ENCODE peak calls at places on chromosomes 7 and 10, in seven cellular contexts. I, L, Y, A, D, R and T are unnamed samples.

GRCh38 chr7:46444266-46444665 is 523.2 kb upstream of the IGFBP3 start:
- DNase-seq in I (no peak), L (no peak), Y (no peak), A (no peak), D (no peak), R (no peak), T (no peak)

GRCh38 chr10:50992972-50993766 is 81.1 kb upstream of the PRKG1 start:
- DNase-seq in I (peak), L (no peak), Y (peak), A (peak), D (no peak), R (no peak), T (peak)

GRCh38 chr7:155692317-155692716 is 47.9 kb downstream of the RBM33 start:
- DNase-seq in I (peak), L (no peak), Y (no peak), A (no peak), D (no peak), R (no peak), T (no peak)

GRCh38 chr7:116569737-116570136 is 44.9 kb downstream of the CAV1 start:
- DNase-seq in I (no peak), L (no peak), Y (peak), A (no peak), D (no peak), R (no peak), T (peak)

GRCh38 chr7:112399501-112399900 is 50.8 kb upstream of the IFRD1 start:
- DNase-seq in I (no peak), L (no peak), Y (no peak), A (no peak), D (no peak), R (no peak), T (peak)

GRCh38 chr10:58963723-58964124 is 212.7 kb upstream of the PHYHIPL start:
- DNase-seq in I (peak), L (peak), Y (no peak), A (peak), D (no peak), R (peak), T (no peak)

GRCh38 chr10:23702977-23703414 is 264.1 kb downstream of the OTUD1 start:
- DNase-seq in I (peak), L (peak), Y (peak), A (peak), D (peak), R (peak), T (peak)

GRCh38 chr7:10889266-10889898 is 84.3 kb upstream of the PHF14 start:
- DNase-seq in I (peak), L (peak), Y (peak), A (peak), D (peak), R (no peak), T (peak)

GRCh38 chr10:101070098-101070497 is 8.3 kb downstream of the KAZALD1 start:
- DNase-seq in I (no peak), L (no peak), Y (no peak), A (no peak), D (no peak), R (no peak), T (no peak)

GRCh38 chr10:43196981-43197833 is 59.0 kb downstream of the CSGALNACT2 start:
- DNase-seq in I (no peak), L (no peak), Y (no peak), A (peak), D (no peak), R (no peak), T (no peak)

GRCh38 chr10:21184216-21184615 is 287.1 kb upstream of the NEBL start:
- DNase-seq in I (no peak), L (no peak), Y (peak), A (no peak), D (peak), R (no peak), T (no peak)

GRCh38 chr10:55629792-55630490 is 731.1 kb downstream of the ZWINT start:
- DNase-seq in I (peak), L (peak), Y (peak), A (peak), D (no peak), R (peak), T (peak)

GRCh38 chr10:131149586-131149985 is 161.9 kb downstream of the TCERG1L start:
- DNase-seq in I (no peak), L (no peak), Y (no peak), A (no peak), D (no peak), R (no peak), T (no peak)

GRCh38 chr7:136911362-136911761 is 42.9 kb downstream of the CHRM2 start:
- DNase-seq in I (peak), L (no peak), Y (peak), A (peak), D (peak), R (no peak), T (peak)

GRCh38 chr7:122217125-122217524 is 73.1 kb upstream of the AASS start:
- DNase-seq in I (no peak), L (no peak), Y (peak), A (no peak), D (peak), R (no peak), T (no peak)

GRCh38 chr7:13904689-13905088 is 84.8 kb downstream of the ETV1 start:
- DNase-seq in I (no peak), L (no peak), Y (peak), A (no peak), D (peak), R (no peak), T (peak)

GRCh38 chr7:121395494-121395960 is 581 bp downstream of the FAM3C start:
- DNase-seq in I (peak), L (no peak), Y (peak), A (peak), D (peak), R (no peak), T (peak)

GRCh38 chr10:119735451-119735850 is 9.6 kb downstream of the INPP5F start:
- DNase-seq in I (peak), L (no peak), Y (no peak), A (no peak), D (no peak), R (no peak), T (no peak)

GRCh38 chr10:89702121-89702480 is 711 bp downstream of the KIF20B start:
- DNase-seq in I (no peak), L (no peak), Y (peak), A (no peak), D (no peak), R (no peak), T (peak)

GRCh38 chr10:70761727-70762350 is 23.3 kb downstream of the TBATA start:
- DNase-seq in I (no peak), L (no peak), Y (no peak), A (no peak), D (no peak), R (no peak), T (no peak)

GRCh38 chr10:34941471-34942357 is 126.6 kb upstream of the PARD3 start:
- DNase-seq in I (no peak), L (no peak), Y (peak), A (no peak), D (peak), R (no peak), T (peak)

GRCh38 chr7:6628045-6628444 is 9.1 kb upstream of the ZNF316 start:
- DNase-seq in I (no peak), L (no peak), Y (no peak), A (no peak), D (no peak), R (no peak), T (no peak)

GRCh38 chr7:47710201-47710935 is 128.5 kb upstream of the TNS3 start:
- DNase-seq in I (no peak), L (no peak), Y (no peak), A (no peak), D (no peak), R (no peak), T (peak)

GRCh38 chr10:25561761-25562160 is 372.3 kb upstream of the MYO3A start:
- DNase-seq in I (peak), L (no peak), Y (no peak), A (no peak), D (peak), R (no peak), T (no peak)

GRCh38 chr7:150993511-150993910 is 2.7 kb downstream of the NOS3 start:
- DNase-seq in I (no peak), L (no peak), Y (no peak), A (peak), D (no peak), R (no peak), T (no peak)
- H2BK120ac ChIP-seq in I (no peak), L (peak), Y (no peak), A (no peak), D (no peak), R (no peak), T (no peak)

DNA sequence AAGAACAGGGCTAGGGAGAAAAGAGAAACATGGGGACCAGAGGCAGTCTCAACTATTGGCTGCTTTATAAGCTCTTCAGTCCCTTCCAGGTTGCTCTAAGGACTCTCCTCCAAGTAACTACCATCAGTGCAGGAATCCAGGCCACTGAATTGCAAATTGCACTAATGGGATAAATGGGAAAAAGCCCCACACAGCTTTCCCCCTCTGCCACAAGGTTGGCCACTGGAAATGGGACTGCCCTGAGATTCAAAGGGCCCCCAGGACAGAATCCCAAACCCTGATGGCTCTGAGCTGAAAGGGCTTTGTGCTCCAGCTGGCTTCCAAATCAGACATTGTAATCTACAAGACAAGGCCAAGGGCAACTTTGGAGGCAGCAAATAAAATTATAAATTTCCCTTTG is 633.2 kb downstream of the ACTR3B start:
- DNase-seq in I (no peak), L (no peak), Y (no peak), A (no peak), D (no peak), R (no peak), T (no peak)
- H2BK120ac ChIP-seq in I (no peak), L (no peak), Y (no peak), A (no peak), D (no peak), R (no peak), T (no peak)

DNA sequence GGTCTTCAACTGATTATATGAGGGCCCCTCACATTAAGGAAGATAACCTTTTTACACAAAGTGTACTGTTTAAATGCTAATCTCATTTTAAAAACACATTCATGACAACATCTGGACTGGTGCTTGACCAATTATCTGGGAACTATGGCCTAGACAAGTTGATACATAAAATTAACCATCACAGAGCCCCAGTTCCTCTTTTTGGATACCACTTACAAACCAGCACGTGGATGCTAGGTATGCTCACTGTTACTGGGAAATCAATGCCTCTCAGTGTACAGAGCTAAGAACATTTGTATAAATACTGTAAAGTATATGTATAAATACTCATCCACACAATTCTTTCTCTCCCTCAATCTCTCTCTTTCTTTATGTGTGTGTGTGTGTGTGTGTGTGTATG is 1217.8 kb upstream of the LRRTM3 start:
- DNase-seq in I (no peak), L (no peak), Y (no peak), A (no peak), D (no peak), R (no peak), T (no peak)
- H2BK120ac ChIP-seq in I (no peak), L (no peak), Y (no peak), A (no peak), D (no peak), R (no peak), T (no peak)

GRCh38 chr10:77398558-77398957 is 239.1 kb downstream of the KCNMA1 start:
- DNase-seq in I (no peak), L (no peak), Y (no peak), A (no peak), D (peak), R (no peak), T (peak)
- H2BK120ac ChIP-seq in I (no peak), L (no peak), Y (no peak), A (no peak), D (no peak), R (no peak), T (peak)

GRCh38 chr7:108310351-108310750 is 145.9 kb downstream of the NRCAM start:
- DNase-seq in I (no peak), L (no peak), Y (peak), A (no peak), D (no peak), R (no peak), T (no peak)
- H2BK120ac ChIP-seq in I (no peak), L (no peak), Y (no peak), A (no peak), D (no peak), R (no peak), T (no peak)

DNA sequence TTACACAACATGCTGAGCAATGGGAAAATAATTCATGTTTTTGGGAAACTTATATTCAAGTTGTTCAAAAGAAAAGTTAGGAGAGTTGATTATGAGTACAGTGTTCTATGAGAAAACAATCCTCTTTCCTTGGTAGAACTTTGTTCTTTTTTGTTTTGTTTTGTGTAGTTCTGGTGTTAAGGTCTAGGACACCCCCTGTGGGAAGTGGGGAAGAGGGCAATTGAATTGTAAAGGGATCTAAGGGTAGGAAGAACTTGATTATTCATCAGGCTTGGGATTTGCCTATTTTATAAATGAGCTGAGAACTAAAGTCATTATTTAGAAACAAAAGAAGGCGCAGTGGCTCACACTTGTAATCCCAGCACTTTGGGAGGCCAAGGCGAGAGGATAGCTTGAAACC is 25.9 kb upstream of the CDK13 start:
- DNase-seq in I (peak), L (no peak), Y (no peak), A (no peak), D (peak), R (peak), T (no peak)
- H2BK120ac ChIP-seq in I (no peak), L (no peak), Y (no peak), A (no peak), D (no peak), R (no peak), T (no peak)

DNA sequence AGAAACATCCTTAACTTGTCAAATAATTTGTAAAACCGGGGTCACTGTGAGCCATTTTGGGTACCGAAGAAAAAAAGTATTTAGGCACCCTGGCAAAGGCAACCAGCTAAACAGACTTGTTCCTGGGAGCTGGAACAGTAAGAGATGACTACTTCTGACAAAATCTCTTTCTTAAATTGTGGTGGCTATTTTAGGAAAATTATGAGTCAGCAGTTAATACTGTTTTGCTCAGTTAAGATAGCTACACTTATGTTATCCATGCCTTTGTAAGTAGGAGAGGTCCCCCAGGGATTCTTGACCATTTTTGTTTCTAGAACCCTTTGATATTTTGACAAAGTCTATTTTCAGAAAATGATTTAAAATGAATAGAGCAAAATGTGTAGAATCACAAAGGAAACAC is 68.7 kb downstream of the TAX1BP1 start:
- DNase-seq in I (no peak), L (no peak), Y (peak), A (no peak), D (no peak), R (no peak), T (peak)
- H2BK120ac ChIP-seq in I (no peak), L (no peak), Y (no peak), A (no peak), D (no peak), R (no peak), T (no peak)

GRCh38 chr10:4488924-4489323 is 337.1 kb upstream of the AKR1E2 start:
- DNase-seq in I (no peak), L (no peak), Y (no peak), A (no peak), D (no peak), R (no peak), T (peak)
- H2BK120ac ChIP-seq in I (no peak), L (no peak), Y (no peak), A (no peak), D (no peak), R (no peak), T (no peak)

GRCh38 chr10:31774291-31774900 is 154.2 kb downstream of the ARHGAP12 start:
- DNase-seq in I (peak), L (peak), Y (no peak), A (no peak), D (no peak), R (no peak), T (peak)

GRCh38 chr10:31773749-31774148 is 154.9 kb downstream of the ARHGAP12 start:
- DNase-seq in I (no peak), L (no peak), Y (no peak), A (no peak), D (no peak), R (no peak), T (no peak)

GRCh38 chr10:31774928-31775668 is 153.5 kb downstream of the ARHGAP12 start:
- DNase-seq in I (no peak), L (peak), Y (no peak), A (no peak), D (no peak), R (no peak), T (no peak)

GRCh38 chr10:31778627-31779026 is 150.0 kb downstream of the ARHGAP12 start:
- DNase-seq in I (no peak), L (no peak), Y (no peak), A (no peak), D (no peak), R (no peak), T (peak)

GRCh38 chr10:31776159-31776558 is 152.5 kb downstream of the ARHGAP12 start:
- DNase-seq in I (no peak), L (no peak), Y (no peak), A (no peak), D (no peak), R (no peak), T (no peak)
- H2BK120ac ChIP-seq in I (no peak), L (no peak), Y (no peak), A (no peak), D (no peak), R (no peak), T (no peak)

GRCh38 chr10:83283151-83283550 is 856.2 kb upstream of the GHITM start:
- DNase-seq in I (no peak), L (no peak), Y (no peak), A (no peak), D (no peak), R (no peak), T (no peak)
- H2BK120ac ChIP-seq in I (no peak), L (no peak), Y (no peak), A (no peak), D (no peak), R (no peak), T (no peak)